ENCODE peak calls at places on chromosomes 7 and 10, in five cellular contexts. G is left ventricle myocardium inferior, D is HCT116, Y is AG09309, L is AG08396. Q is an unnamed sample.

GRCh38 chr10:17062493-17063487 is 66.8 kb downstream of the CUBN start:
- DNase-seq in G (no peak), D (peak), Y (no peak), L (peak), Q (no peak)

GRCh38 chr7:140680886-140681285 is 8.1 kb downstream of the ADCK2 start:
- DNase-seq in G (no peak), D (no peak), Y (no peak), L (no peak), Q (no peak)

GRCh38 chr7:114663502-114663901 is 248.9 kb downstream of the FOXP2 start:
- DNase-seq in G (no peak), D (peak), Y (peak), L (no peak), Q (no peak)

GRCh38 chr7:112986256-112987031 is 100.2 kb downstream of the GPR85 start:
- DNase-seq in G (no peak), D (no peak), Y (no peak), L (peak), Q (no peak)

GRCh38 chr7:20200361-20200760 is 16.8 kb downstream of the MACC1 start:
- DNase-seq in G (no peak), D (no peak), Y (no peak), L (no peak), Q (no peak)

GRCh38 chr7:104848386-104848990 is 165.5 kb upstream of the KMT2E start:
- DNase-seq in G (no peak), D (peak), Y (no peak), L (peak), Q (peak)

GRCh38 chr7:135933509-135934188 is 43.5 kb downstream of the MTPN start:
- DNase-seq in G (no peak), D (no peak), Y (no peak), L (no peak), Q (no peak)

GRCh38 chr7:92953657-92954056 is 117.3 kb upstream of the CDK6 start:
- DNase-seq in G (no peak), D (no peak), Y (no peak), L (no peak), Q (no peak)

GRCh38 chr7:106568680-106569499 is 92.1 kb downstream of the CCDC71L start:
- DNase-seq in G (no peak), D (peak), Y (peak), L (peak), Q (no peak)

Q was measured in sciatic nerve.